ENCODE peak calls at places on chromosomes 3 and 15, in four cellular contexts. Y is esophagus muscularis mucosa, V is Peyer's patch, E is testis. L is an unnamed sample.
A peak's percentile ranks its signal among the peaks of the same experiment; 100 is the strongest.

GRCh38 chr3:107227091-107227490 is 150.1 kb upstream of the CCDC54 start:
- DNase-seq in Y (no peak), V (no peak), E (no peak), L (no peak)

GRCh38 chr3:161423911-161424522 is 52.7 kb upstream of the SPTSSB start:
- DNase-seq in Y (no peak), V (no peak), E (no peak), L (no peak)

GRCh38 chr15:68062214-68062613 is 8.1 kb downstream of the PIAS1 start:
- DNase-seq in Y (no peak), V (no peak), E (no peak), L (no peak)

GRCh38 chr3:55797084-55797483 is 310.0 kb upstream of the WNT5A start:
- DNase-seq in Y (peak; percentile 4), V (no peak), E (no peak), L (no peak)

GRCh38 chr3:124282751-124283643 is 291.1 kb upstream of the ROPN1 start:
- DNase-seq in Y (peak; percentile 88), V (no peak), E (no peak), L (no peak)

GRCh38 chr15:91790826-91791225 is 62.7 kb upstream of the SLCO3A1 start:
- DNase-seq in Y (no peak), V (no peak), E (no peak), L (no peak)

GRCh38 chr3:99250272-99250671 is 348.8 kb upstream of the DCBLD2 start:
- DNase-seq in Y (no peak), V (no peak), E (no peak), L (no peak)

GRCh38 chr15:35624881-35625280 is 78.9 kb upstream of the DPH6 start:
- DNase-seq in Y (no peak), V (no peak), E (no peak), L (peak; percentile 41)

GRCh38 chr3:129482721-129483120 is 42.7 kb downstream of the IFT122 start:
- DNase-seq in Y (no peak), V (no peak), E (no peak), L (no peak)
- TF ChIP-seq CTCF in Y (no peak), V (no peak), E (no peak), L (no peak)

GRCh38 chr3:31491660-31492059 is 41.1 kb upstream of the STT3B start:
- DNase-seq in Y (no peak), V (no peak), E (no peak), L (no peak)
- H3K4me1 ChIP-seq in Y (no peaks in the 10 kb centered on the region), V (no peaks in the 10 kb centered on the region), E (no peaks in the 10 kb centered on the region), L (no peaks in the 10 kb centered on the region)

GRCh38 chr15:65394280-65394789 is 16.5 kb upstream of the IGDCC3 start:
- DNase-seq in Y (no peak), V (no peak), E (no peak), L (no peak)
- H3K27me3 ChIP-seq in Y (no peaks in the 10 kb centered on the region), V (peaks cover 6% of the 10 kb centered on the region), E (no peaks in the 10 kb centered on the region), L (no peaks in the 10 kb centered on the region)

GRCh38 chr3:8709801-8710524 is 23.6 kb upstream of the CAV3 start:
- DNase-seq in Y (no peak), V (no peak), E (no peak), L (no peak)

GRCh38 chr3:8712871-8713360 is 20.7 kb upstream of the CAV3 start:
- DNase-seq in Y (no peak), V (no peak), E (no peak), L (no peak)

GRCh38 chr3:8712045-8712870 is 21.3 kb upstream of the CAV3 start:
- DNase-seq in Y (no peak), V (no peak), E (no peak), L (no peak)

GRCh38 chr3:8709287-8709686 is 24.3 kb upstream of the CAV3 start:
- DNase-seq in Y (peak; percentile 91), V (no peak), E (no peak), L (no peak)

GRCh38 chr3:8713901-8714759 is 19.5 kb upstream of the CAV3 start:
- DNase-seq in Y (no peak), V (no peak), E (no peak), L (no peak)
- TF ChIP-seq CTCF in Y (no peak), V (peak; percentile 9), E (no peak), L (no peak)

GRCh38 chr15:99167640-99168039 is 62.8 kb downstream of the SYNM start:
- DNase-seq in Y (no peak), V (no peak), E (no peak), L (no peak)

GRCh38 chr15:99167201-99167600 is 62.3 kb downstream of the SYNM start:
- DNase-seq in Y (peak; percentile 75), V (no peak), E (peak; percentile 0), L (no peak)

GRCh38 chr15:99169769-99170311 is 65.0 kb downstream of the SYNM start:
- DNase-seq in Y (peak; percentile 93), V (no peak), E (peak; percentile 29), L (peak; percentile 33)

GRCh38 chr15:99170476-99171065 is 65.7 kb downstream of the SYNM start:
- DNase-seq in Y (peak; percentile 91), V (no peak), E (no peak), L (no peak)

DNA sequence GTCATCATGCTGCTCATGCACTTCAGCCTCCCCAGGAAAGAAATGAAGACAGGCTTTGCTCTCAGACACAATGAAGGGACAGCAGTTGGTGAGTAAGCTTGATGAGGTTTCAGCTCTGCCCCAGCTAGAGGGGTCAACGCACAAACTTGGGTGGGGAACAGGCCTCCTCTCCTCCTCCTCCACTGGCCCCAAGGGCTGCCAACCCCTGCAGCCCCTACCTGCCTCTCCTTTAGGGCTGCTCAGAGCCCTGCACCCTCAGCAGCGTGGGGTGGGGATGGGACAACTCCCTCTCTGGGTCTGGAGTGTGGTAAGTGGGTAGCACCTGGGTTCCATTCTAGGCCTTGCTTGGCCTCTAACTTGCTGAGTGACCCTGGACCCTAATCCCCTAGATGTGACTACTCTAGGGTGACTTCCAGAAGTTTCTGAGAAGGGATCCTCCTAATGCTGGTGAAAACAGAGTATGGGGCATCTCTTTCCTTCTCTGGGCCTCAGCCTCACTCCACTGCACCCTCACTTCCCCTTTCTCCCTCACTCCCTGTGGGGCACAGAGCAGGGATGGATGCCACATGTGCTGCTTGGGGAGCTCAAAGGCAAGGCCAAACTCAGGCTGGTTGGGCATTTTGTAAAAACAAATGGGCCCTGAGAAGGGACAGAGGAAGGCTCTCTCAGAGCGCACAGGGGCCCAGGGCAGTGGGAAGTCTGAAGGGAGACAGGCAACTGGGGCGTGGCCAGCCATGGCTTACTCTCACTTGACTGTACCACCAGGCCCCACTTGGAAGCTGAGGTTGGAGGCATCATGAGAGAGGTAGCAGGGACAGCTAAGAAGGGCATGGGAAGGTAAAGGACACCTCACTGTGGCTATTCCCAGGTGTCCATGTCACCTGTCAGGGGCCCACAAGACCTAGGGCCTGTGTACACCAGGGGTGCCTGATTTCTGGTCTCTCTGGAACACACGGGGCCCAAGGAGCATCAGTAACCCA is 64.0 kb downstream of the SYNM start:
- DNase-seq in Y (peak; percentile 91), V (no peak), E (peak; percentile 4), L (no peak)
- H3K4me1 ChIP-seq in Y (peaks cover 86% of the 10 kb centered on the region), V (no peaks in the 10 kb centered on the region), E (no peaks in the 10 kb centered on the region), L (peaks cover 25% of the 10 kb centered on the region)

GRCh38 chr15:96395687-96396086 is 65.2 kb downstream of the NR2F2 start:
- DNase-seq in Y (no peak), V (no peak), E (no peak), L (no peak)
- H3K27me3 ChIP-seq in Y (no peaks in the 10 kb centered on the region), V (no peaks in the 10 kb centered on the region), E (no peaks in the 10 kb centered on the region), L (no peaks in the 10 kb centered on the region)

GRCh38 chr15:81363261-81363660 is 10.8 kb downstream of the TMC3 start:
- DNase-seq in Y (no peak), V (no peak), E (no peak), L (no peak)
- TF ChIP-seq CTCF in Y (no peak), V (no peak), E (no peak), L (no peak)

DNA sequence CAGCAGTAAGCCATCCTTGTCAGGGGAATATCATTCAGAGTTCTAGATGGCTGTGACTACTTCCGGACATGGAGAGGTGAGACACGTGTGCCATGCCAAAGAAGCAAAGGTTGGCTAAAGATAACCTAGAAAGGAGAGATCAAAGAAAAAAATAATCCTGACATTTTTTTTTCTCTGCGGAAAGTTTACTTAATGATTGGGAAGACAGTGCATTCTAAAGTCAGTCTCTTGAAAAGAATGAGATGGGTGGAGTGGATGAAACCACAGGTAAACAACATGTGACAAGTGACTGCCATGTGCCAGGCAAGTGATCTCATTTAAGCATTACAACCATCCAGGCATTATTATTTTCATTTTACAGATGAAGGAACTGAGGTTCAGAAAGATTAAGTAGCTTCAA is 436.6 kb downstream of the SOX2 start:
- DNase-seq in Y (no peak), V (no peak), E (no peak), L (no peak)
- H3K4me1 ChIP-seq in Y (no peaks in the 10 kb centered on the region), V (no peaks in the 10 kb centered on the region), E (no peaks in the 10 kb centered on the region), L (no peaks in the 10 kb centered on the region)

GRCh38 chr15:40003491-40003916 is 35.5 kb downstream of the SRP14 start:
- DNase-seq in Y (no peak), V (no peak), E (no peak), L (no peak)
- H3K27me3 ChIP-seq in Y (no peaks in the 10 kb centered on the region), V (no peaks in the 10 kb centered on the region), E (no peaks in the 10 kb centered on the region), L (no peaks in the 10 kb centered on the region)